ENCODE peak calls at places on chromosomes 3 and 15, in nine cellular contexts. M is HepG2, G is endothelial cell of umbilical vein, W is breast epithelium, C is transverse colon, J is upper lobe of left lung, O is SK-N-SH, Z is K562, T is Panc1. K is an unnamed sample.
A peak's percentile ranks its signal among the peaks of the same experiment; 100 is the strongest.

GRCh38 chr3:30708472-30708871 is 102.1 kb downstream of the TGFBR2 start:
- DNase-seq in M (no peak), G (no peak), W (no peak), C (no peak), J (no peak), O (no peak), Z (no peak), T (no peak), K (no peak)

GRCh38 chr3:10666621-10667020 is 149.4 kb upstream of the SLC6A11 start:
- DNase-seq in M (no peak), G (no peak), W (no peak), C (peak; percentile 13), J (no peak), O (peak; percentile 49), Z (no peak), T (no peak), K (no peak)

GRCh38 chr15:73394782-73395181 is 26.0 kb upstream of the HCN4 start:
- DNase-seq in M (no peak), G (no peak), W (no peak), C (no peak), J (no peak), O (no peak), Z (no peak), T (no peak), K (no peak)

GRCh38 chr3:8663177-8664061 is 18.8 kb upstream of the SSUH2 start:
- DNase-seq in M (peak; percentile 95), G (peak; percentile 66), W (peak; percentile 65), C (peak; percentile 63), J (no peak), O (peak; percentile 65), Z (peak; percentile 90), T (peak; percentile 38), K (no peak)

GRCh38 chr15:58684036-58684700 is 65.3 kb downstream of the ADAM10 start:
- DNase-seq in M (peak; percentile 55), G (no peak), W (no peak), C (no peak), J (no peak), O (no peak), Z (no peak), T (no peak), K (no peak)

GRCh38 chr3:195905970-195906864 is 2.1 kb downstream of the TNK2 start:
- DNase-seq in M (no peak), G (no peak), W (no peak), C (no peak), J (no peak), O (no peak), Z (no peak), T (no peak), K (no peak)

GRCh38 chr3:129121016-129121791 is 400 bp downstream of the RAB43 start:
- DNase-seq in M (no peak), G (peak; percentile 59), W (no peak), C (peak; percentile 19), J (peak; percentile 90), O (peak; percentile 61), Z (no peak), T (no peak), K (no peak)

GRCh38 chr15:48978638-48979037 is 14.9 kb upstream of the SHC4 start:
- DNase-seq in M (no peak), G (no peak), W (no peak), C (no peak), J (no peak), O (no peak), Z (no peak), T (no peak), K (peak; percentile 57)

GRCh38 chr3:165532851-165533250 is 304.4 kb downstream of the BCHE start:
- DNase-seq in M (no peak), G (no peak), W (no peak), C (no peak), J (no peak), O (no peak), Z (no peak), T (no peak), K (no peak)

GRCh38 chr15:66600240-66600627 is 34.4 kb upstream of the LCTL start:
- DNase-seq in M (no peak), G (no peak), W (no peak), C (no peak), J (no peak), O (no peak), Z (no peak), T (no peak), K (no peak)

GRCh38 chr3:15766406-15766805 is 31.4 kb downstream of the ANKRD28 start:
- DNase-seq in M (no peak), G (no peak), W (no peak), C (no peak), J (no peak), O (no peak), Z (no peak), T (no peak), K (no peak)

GRCh38 chr3:9908286-9908685 is 5.6 kb downstream of the IL17RE start:
- DNase-seq in M (no peak), G (no peak), W (no peak), C (no peak), J (no peak), O (no peak), Z (no peak), T (no peak), K (no peak)

GRCh38 chr3:86978111-86978528 is 12.8 kb downstream of the VGLL3 start:
- DNase-seq in M (no peak), G (no peak), W (no peak), C (no peak), J (no peak), O (no peak), Z (no peak), T (no peak), K (no peak)

GRCh38 chr15:81083201-81083600 is 50.9 kb upstream of the CFAP161 start:
- DNase-seq in M (no peak), G (no peak), W (no peak), C (no peak), J (no peak), O (no peak), Z (no peak), T (no peak), K (no peak)

GRCh38 chr3:133374706-133375105 is 25.1 kb upstream of the BFSP2 start:
- DNase-seq in M (no peak), G (no peak), W (no peak), C (no peak), J (no peak), O (no peak), Z (no peak), T (no peak), K (no peak)

GRCh38 chr15:100715571-100716455 is 113.4 kb downstream of the ASB7 start:
- DNase-seq in M (peak; percentile 94), G (no peak), W (peak; percentile 17), C (peak; percentile 19), J (no peak), O (no peak), Z (no peak), T (no peak), K (no peak)

DNA sequence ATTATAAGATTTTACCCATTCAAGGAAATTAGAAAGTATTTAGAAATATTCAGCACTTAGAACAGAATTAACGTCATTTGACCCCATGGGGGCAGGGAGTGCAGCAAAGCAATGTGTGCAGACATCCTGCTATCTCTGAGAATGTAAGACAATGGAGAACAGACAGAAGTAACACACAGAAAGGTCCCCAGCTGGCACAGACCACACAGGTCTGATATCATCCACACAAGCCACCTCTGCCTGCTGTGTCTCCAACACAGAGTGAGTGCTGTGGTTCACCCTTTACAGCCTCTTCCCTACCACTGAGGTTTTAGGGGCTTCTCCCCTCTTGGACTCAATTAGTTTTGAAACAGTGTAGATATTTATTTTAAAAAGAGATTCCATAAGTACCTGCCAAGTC is 16.1 kb downstream of the TXNRD3 start:
- DNase-seq in M (no peak), G (no peak), W (no peak), C (no peak), J (no peak), O (no peak), Z (no peak), T (no peak), K (no peak)
- H3K36me3 ChIP-seq in M (peaks cover 33% of the 10 kb centered on the region), G (no peaks in the 10 kb centered on the region), W (no peaks in the 10 kb centered on the region), C (no peaks in the 10 kb centered on the region), J (peaks cover 25% of the 10 kb centered on the region), O (peaks cover 18% of the 10 kb centered on the region), Z (no peaks in the 10 kb centered on the region), T (no peaks in the 10 kb centered on the region), K (peaks cover 6% of the 10 kb centered on the region)

DNA sequence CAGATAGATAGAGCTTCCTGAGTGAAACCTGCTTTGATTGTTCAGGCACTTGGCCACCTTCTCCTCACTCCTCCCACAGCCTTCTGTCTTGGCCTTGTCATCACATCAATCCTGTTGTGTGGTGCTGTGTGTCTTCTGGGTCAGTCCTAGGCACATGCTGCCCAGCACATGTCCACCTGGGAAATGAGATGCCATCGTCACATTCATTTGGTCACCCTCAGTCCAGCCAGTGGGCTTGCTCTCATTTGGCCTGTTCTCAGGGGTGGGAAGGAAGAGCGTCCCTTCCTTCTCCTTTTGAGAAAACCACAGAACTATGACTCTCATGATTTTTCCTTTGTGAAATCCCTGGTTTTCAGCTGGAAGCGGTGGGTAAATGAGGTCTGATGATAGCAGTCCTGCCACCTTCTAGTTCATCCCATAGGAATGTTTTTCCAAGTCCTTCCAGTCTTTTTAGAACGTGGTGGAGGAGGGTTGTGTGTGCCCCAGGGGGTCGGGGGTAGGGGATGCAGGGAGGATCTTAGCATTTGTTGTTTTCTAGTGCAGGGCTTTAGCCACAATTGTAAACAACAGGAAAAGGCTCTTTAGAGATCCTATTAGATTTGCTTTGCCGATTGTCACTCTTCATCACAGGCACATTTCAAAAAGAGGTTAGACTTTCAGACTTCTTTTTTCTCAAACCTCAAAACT is 8.5 kb upstream of the PLA1A start:
- DNase-seq in M (no peak), G (no peak), W (no peak), C (no peak), J (no peak), O (no peak), Z (no peak), T (no peak), K (no peak)
- TF ChIP-seq POLR2AphosphoS5 in M (no peak), G (no peak), W (no peak), C (no peak), J (peak; percentile 11), O (no peak), Z (no peak), T (no peak), K (no peak)

DNA sequence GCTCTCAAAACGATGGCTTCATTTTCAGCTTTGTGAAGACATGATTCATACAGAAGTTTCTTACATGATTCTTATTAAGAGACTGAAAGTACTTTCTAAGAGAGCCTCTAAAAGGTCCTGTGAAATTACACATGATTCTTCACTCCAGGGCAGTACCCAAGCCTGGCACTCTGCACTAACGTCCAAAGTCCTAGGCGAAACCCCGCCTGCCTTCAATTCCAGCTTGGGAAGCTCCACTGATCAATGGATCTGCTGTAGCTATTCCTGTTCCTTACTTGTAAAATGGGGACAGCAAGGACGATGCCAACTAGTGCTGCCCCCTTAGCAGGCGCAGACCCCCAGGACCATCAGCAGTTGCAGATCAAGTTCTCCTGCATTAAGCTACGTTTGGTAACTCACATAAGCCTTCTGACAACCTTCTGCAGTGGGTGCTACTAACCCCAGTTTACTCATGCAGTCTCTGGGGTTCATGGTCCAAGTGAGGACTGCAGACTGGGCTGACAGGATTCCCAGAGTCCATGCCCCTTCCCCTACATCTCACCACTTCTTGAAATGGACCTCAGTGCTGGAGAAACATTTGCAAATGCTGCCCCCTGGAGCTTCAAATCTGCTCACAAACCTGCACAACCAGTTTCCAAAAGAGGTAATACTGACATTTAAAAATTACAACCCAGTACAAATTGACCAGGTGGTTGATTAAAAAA is 10.6 kb downstream of the CHCHD4 start:
- DNase-seq in M (peak; percentile 47), G (no peak), W (no peak), C (no peak), J (no peak), O (no peak), Z (no peak), T (no peak), K (no peak)
- H3K36me3 ChIP-seq in M (peaks cover 43% of the 10 kb centered on the region), G (no peaks in the 10 kb centered on the region), W (peaks cover 6% of the 10 kb centered on the region), C (no peaks in the 10 kb centered on the region), J (peaks cover 50% of the 10 kb centered on the region), O (peaks cover 27% of the 10 kb centered on the region), Z (peaks cover 76% of the 10 kb centered on the region), T (no peaks in the 10 kb centered on the region), K (peaks cover 60% of the 10 kb centered on the region)

GRCh38 chr15:78007965-78008886 is 69.3 kb downstream of the TBC1D2B start:
- DNase-seq in M (no peak), G (no peak), W (no peak), C (peak; percentile 64), J (peak; percentile 80), O (no peak), Z (no peak), T (no peak), K (no peak)
- TF ChIP-seq POLR2AphosphoS5 in M (no peak), G (no peak), W (peak; percentile 18), C (peak; percentile 10), J (no peak), O (no peak), Z (no peak), T (no peak), K (peak; percentile 44)

K was measured in esophagus muscularis mucosa.